ENCODE peak calls at places on chromosomes 4 and X, in six cellular contexts. A, M, P, Z, U and T are unnamed samples.
A peak's percentile ranks its signal among the peaks of the same experiment; 100 is the strongest.

GRCh38 chr4:8861576-8862279 is 9.9 kb downstream of the HMX1 start:
- DNase-seq in Z (no peak), U (no peak), A (no peak), P (peak; percentile 82), M (no peak), T (no peak)

GRCh38 chrX:118550792-118551191 is 55.2 kb downstream of the DOCK11 start:
- DNase-seq in M (no peak), U (no peak), A (no peak), P (no peak), Z (no peak), T (no peak)

GRCh38 chr4:137601924-137602323 is 69.6 kb upstream of the PCDH18 start:
- DNase-seq in A (no peak), P (no peak), U (peak; percentile 26), Z (no peak), M (no peak), T (no peak)

GRCh38 chr4:10787365-10787764 is 102.8 kb upstream of the CLNK start:
- DNase-seq in Z (no peak), U (no peak), A (no peak), P (no peak), M (no peak), T (no peak)

GRCh38 chr4:85812776-85813175 is 337.8 kb downstream of the ARHGAP24 start:
- DNase-seq in U (no peak), P (no peak), Z (no peak), M (no peak), A (no peak), T (no peak)

GRCh38 chrX:10470009-10470408 is 150.4 kb downstream of the MID1 start:
- DNase-seq in U (no peak), P (no peak), Z (no peak), M (no peak), A (peak; percentile 39), T (no peak)

GRCh38 chr4:102717448-102718092 is 43.2 kb downstream of the MANBA start:
- DNase-seq in P (no peak), M (no peak), U (peak; percentile 35), A (no peak), Z (no peak), T (no peak)

GRCh38 chr4:98803287-98803677 is 125.7 kb downstream of the EIF4E start:
- DNase-seq in A (no peak), Z (no peak), P (peak; percentile 38), M (no peak), U (no peak), T (no peak)

GRCh38 chrX:135421537-135421931 is 210 bp upstream of the SMIM10L2A start:
- DNase-seq in A (peak; percentile 56), P (peak; percentile 94), U (peak; percentile 91), M (peak; percentile 78), Z (peak; percentile 4), T (peak; percentile 83)

GRCh38 chrX:281166-281999 is at the start of gene PLCXD1:
- DNase-seq in P (peak; percentile 97), U (peak; percentile 89), A (peak; percentile 66), M (peak; percentile 73), Z (peak; percentile 10), T (no peak)

GRCh38 chr4:148376151-148376550 is 66.1 kb downstream of the NR3C2 start:
- DNase-seq in Z (peak; percentile 20), A (peak; percentile 66), U (peak; percentile 40), P (no peak), M (no peak), T (peak; percentile 9)

GRCh38 chrX:30831082-30831481 is 58.0 kb downstream of the TAB3 start:
- DNase-seq in P (no peak), Z (no peak), A (no peak), U (no peak), M (no peak), T (no peak)

GRCh38 chr4:124505211-124505610 is 207.3 kb downstream of the ANKRD50 start:
- DNase-seq in U (no peak), M (no peak), A (no peak), P (no peak), Z (no peak), T (no peak)

GRCh38 chr4:76198411-76199237 is 15.0 kb downstream of the SCARB2 start:
- DNase-seq in U (peak; percentile 88), P (peak; percentile 56), A (peak; percentile 93), Z (peak; percentile 77), M (peak; percentile 52), T (no peak)

GRCh38 chr4:123338715-123339114 is 57.9 kb upstream of the SPRY1 start:
- DNase-seq in Z (no peak), A (no peak), M (no peak), U (no peak), P (no peak), T (no peak)

GRCh38 chrX:112094729-112095128 is 12.2 kb upstream of the TRPC5 start:
- DNase-seq in M (no peak), A (no peak), Z (no peak), U (no peak), P (no peak), T (no peak)

GRCh38 chr4:183600189-183600685 is 58.7 kb downstream of the RWDD4 start:
- DNase-seq in U (no peak), A (peak; percentile 39), Z (no peak), M (no peak), P (peak; percentile 76), T (no peak)

GRCh38 chr4:89283226-89283974 is 24.2 kb downstream of the GPRIN3 start:
- DNase-seq in M (no peak), A (peak; percentile 39), Z (no peak), U (peak; percentile 28), P (no peak), T (peak; percentile 46)

GRCh38 chrX:80876877-80877276 is 67.2 kb upstream of the BRWD3 start:
- DNase-seq in M (peak; percentile 12), P (no peak), Z (no peak), U (peak; percentile 13), A (peak; percentile 56), T (no peak)

GRCh38 chrX:150207733-150208132 is 155.4 kb upstream of the MAMLD1 start:
- DNase-seq in U (no peak), P (no peak), Z (no peak), A (no peak), M (no peak), T (no peak)

GRCh38 chrX:75655627-75656026 is 129.4 kb downstream of the MAGEE2 start:
- DNase-seq in A (no peak), P (no peak), U (no peak), M (no peak), Z (no peak), T (no peak)
- H3K9me3 ChIP-seq in A (no peaks in the 10 kb centered on the region), P (no peaks in the 10 kb centered on the region), U (no peaks in the 10 kb centered on the region), M (no peaks in the 10 kb centered on the region), Z (no peaks in the 10 kb centered on the region), T (no peaks in the 10 kb centered on the region)

GRCh38 chr4:24598025-24598424 is 13.7 kb upstream of the DHX15 start:
- DNase-seq in A (no peak), M (no peak), Z (no peak), P (no peak), U (peak; percentile 76), T (no peak)
- H3K9me3 ChIP-seq in A (no peaks in the 10 kb centered on the region), M (no peaks in the 10 kb centered on the region), Z (no peaks in the 10 kb centered on the region), P (no peaks in the 10 kb centered on the region), U (no peaks in the 10 kb centered on the region), T (no peaks in the 10 kb centered on the region)

GRCh38 chr4:1401409-1402020 is 4.7 kb downstream of the NKX1-1 start:
- DNase-seq in M (no peak), U (peak; percentile 2), P (peak; percentile 44), A (no peak), Z (no peak), T (no peak)

GRCh38 chr4:1398686-1399507 is 7.3 kb downstream of the NKX1-1 start:
- DNase-seq in Z (no peak), P (no peak), U (no peak), A (no peak), M (no peak), T (no peak)

GRCh38 chr4:1400861-1401408 is 5.3 kb downstream of the NKX1-1 start:
- DNase-seq in M (no peak), P (peak; percentile 62), Z (no peak), A (no peak), U (no peak), T (no peak)

GRCh38 chr4:1399508-1400190 is 6.6 kb downstream of the NKX1-1 start:
- DNase-seq in Z (no peak), A (no peak), U (no peak), P (no peak), M (no peak), T (no peak)

GRCh38 chr4:1400191-1400805 is 5.9 kb downstream of the NKX1-1 start:
- DNase-seq in A (no peak), Z (no peak), M (no peak), P (no peak), U (no peak), T (no peak)
- H3K9me3 ChIP-seq in A (peaks cover 2% of the 10 kb centered on the region), Z (no peaks in the 10 kb centered on the region), M (no peaks in the 10 kb centered on the region), P (no peaks in the 10 kb centered on the region), U (no peaks in the 10 kb centered on the region), T (no peaks in the 10 kb centered on the region)

DNA sequence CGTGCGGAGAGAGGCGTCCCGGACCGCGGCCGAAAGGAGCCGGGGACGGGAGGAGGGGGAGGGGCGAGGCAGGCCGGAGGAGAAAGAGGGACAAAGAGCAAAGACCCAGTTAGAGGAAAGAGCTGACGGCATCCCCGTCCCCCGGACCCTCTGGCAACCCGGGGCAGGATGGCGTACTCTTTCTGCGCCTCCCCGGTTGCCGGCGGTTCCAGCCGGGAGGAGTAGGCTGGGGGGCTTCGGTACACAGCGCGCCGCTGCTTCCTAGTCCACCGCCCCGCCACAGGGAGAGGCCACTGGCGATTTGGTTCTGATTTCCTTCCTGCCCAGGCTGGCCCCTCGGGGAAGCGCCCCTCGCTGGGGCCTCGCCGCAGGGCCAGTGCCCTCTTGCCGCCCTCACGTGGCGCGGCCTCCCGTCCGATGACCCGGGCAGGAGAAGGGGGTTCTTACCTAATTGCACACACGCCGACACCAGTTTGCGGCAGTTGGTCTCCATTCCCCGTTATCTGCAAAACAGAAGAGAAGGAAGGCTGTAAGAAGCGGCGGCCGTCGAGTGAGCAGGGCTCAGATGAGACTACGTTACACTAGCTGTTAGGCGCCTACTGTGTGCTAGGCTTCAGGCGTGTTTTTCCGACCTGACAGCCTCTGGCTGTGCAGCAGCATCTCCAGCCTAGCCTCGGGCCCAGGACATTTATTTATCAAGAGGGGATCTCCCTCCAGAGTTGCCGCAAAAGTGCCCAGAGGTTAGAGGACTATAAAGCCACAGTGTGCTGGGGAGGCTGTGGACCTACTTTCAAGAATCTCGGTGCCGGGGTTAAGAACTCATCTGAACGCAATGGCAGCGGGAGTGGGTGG is 9.9 kb upstream of the PITX2 start:
- DNase-seq in P (peak; percentile 74), M (no peak), A (no peak), Z (no peak), U (no peak), T (no peak)
- H3K9me3 ChIP-seq in P (no peaks in the 10 kb centered on the region), M (no peaks in the 10 kb centered on the region), A (no peaks in the 10 kb centered on the region), Z (no peaks in the 10 kb centered on the region), U (no peaks in the 10 kb centered on the region), T (peaks cover 6% of the 10 kb centered on the region)

GRCh38 chr4:166435449-166435848 is 562.4 kb downstream of the TLL1 start:
- DNase-seq in M (no peak), A (peak; percentile 6), Z (peak; percentile 31), U (no peak), P (no peak), T (no peak)

GRCh38 chr4:166432842-166433241 is 559.8 kb downstream of the TLL1 start:
- DNase-seq in Z (no peak), M (no peak), A (peak; percentile 6), U (no peak), P (no peak), T (no peak)

GRCh38 chr4:166432125-166432524 is 559.1 kb downstream of the TLL1 start:
- DNase-seq in A (no peak), U (no peak), M (no peak), Z (no peak), P (no peak), T (no peak)
- H3K9me3 ChIP-seq in A (no peaks in the 10 kb centered on the region), U (no peaks in the 10 kb centered on the region), M (no peaks in the 10 kb centered on the region), Z (no peaks in the 10 kb centered on the region), P (no peaks in the 10 kb centered on the region), T (no peaks in the 10 kb centered on the region)